ENCODE peak calls at places on chromosome 9, in nine cellular contexts. One of them, this sample, is unnamed.

GRCh38 chr9:94140791-94141790 is 56.8 kb downstream of the PTPDC1 start:
- DNase-seq in endothelial cell: no peak
- DNase-seq in T-helper 17 cell: no peak
- DNase-seq in suprapubic skin: no peak
- DNase-seq in tibial nerve: no peak
- DNase-seq in globus pallidus: no peak
- DNase-seq in WTC11: no peak
- DNase-seq in sigmoid colon: no peak
- DNase-seq in SK-MEL-5: no peak
- DNase-seq in this sample: no peak

GRCh38 chr9:13529321-13530104 is 250.0 kb upstream of the MPDZ start:
- DNase-seq in endothelial cell: no peak
- DNase-seq in T-helper 17 cell: no peak
- DNase-seq in suprapubic skin: no peak
- DNase-seq in tibial nerve: no peak
- DNase-seq in globus pallidus: no peak
- DNase-seq in WTC11: no peak
- DNase-seq in sigmoid colon: no peak
- DNase-seq in SK-MEL-5: no peak
- DNase-seq in this sample: no peak

GRCh38 chr9:123724211-123724831 is 205.6 kb downstream of the DENND1A start:
- DNase-seq in endothelial cell: no peak
- DNase-seq in T-helper 17 cell: no peak
- DNase-seq in suprapubic skin: no peak
- DNase-seq in tibial nerve: no peak
- DNase-seq in globus pallidus: peak; percentile 42
- DNase-seq in WTC11: no peak
- DNase-seq in sigmoid colon: no peak
- DNase-seq in SK-MEL-5: peak; percentile 68
- DNase-seq in this sample: no peak

GRCh38 chr9:99109522-99109921 is 4.6 kb downstream of the TGFBR1 start:
- DNase-seq in endothelial cell: no peak
- DNase-seq in T-helper 17 cell: no peak
- DNase-seq in suprapubic skin: no peak
- DNase-seq in tibial nerve: peak; percentile 43
- DNase-seq in globus pallidus: peak; percentile 60
- DNase-seq in WTC11: no peak
- DNase-seq in sigmoid colon: no peak
- DNase-seq in SK-MEL-5: peak; percentile 90
- DNase-seq in this sample: no peak

GRCh38 chr9:114196924-114197570 is 41.7 kb downstream of the COL27A1 start:
- DNase-seq in endothelial cell: no peak
- DNase-seq in T-helper 17 cell: no peak
- DNase-seq in suprapubic skin: no peak
- DNase-seq in tibial nerve: no peak
- DNase-seq in globus pallidus: no peak
- DNase-seq in WTC11: no peak
- DNase-seq in sigmoid colon: no peak
- DNase-seq in SK-MEL-5: no peak
- DNase-seq in this sample: no peak

GRCh38 chr9:69513291-69513690 is 158.9 kb downstream of the APBA1 start:
- DNase-seq in endothelial cell: no peak
- DNase-seq in T-helper 17 cell: no peak
- DNase-seq in suprapubic skin: no peak
- DNase-seq in tibial nerve: no peak
- DNase-seq in globus pallidus: no peak
- DNase-seq in WTC11: no peak
- DNase-seq in sigmoid colon: no peak
- DNase-seq in SK-MEL-5: no peak
- DNase-seq in this sample: no peak

GRCh38 chr9:110033869-110034268 is 174.1 kb downstream of the C9orf152 start:
- DNase-seq in endothelial cell: no peak
- DNase-seq in T-helper 17 cell: no peak
- DNase-seq in suprapubic skin: no peak
- DNase-seq in tibial nerve: no peak
- DNase-seq in globus pallidus: no peak
- DNase-seq in WTC11: no peak
- DNase-seq in sigmoid colon: no peak
- DNase-seq in SK-MEL-5: no peak
- DNase-seq in this sample: no peak

GRCh38 chr9:108552459-108553040 is 303.2 kb downstream of the ACTL7B start:
- DNase-seq in endothelial cell: no peak
- DNase-seq in T-helper 17 cell: no peak
- DNase-seq in suprapubic skin: no peak
- DNase-seq in tibial nerve: no peak
- DNase-seq in globus pallidus: no peak
- DNase-seq in WTC11: no peak
- DNase-seq in sigmoid colon: no peak
- DNase-seq in SK-MEL-5: no peak
- DNase-seq in this sample: no peak

GRCh38 chr9:68834931-68835520 is 130.0 kb downstream of the PIP5K1B start:
- DNase-seq in endothelial cell: no peak
- DNase-seq in T-helper 17 cell: no peak
- DNase-seq in suprapubic skin: no peak
- DNase-seq in tibial nerve: no peak
- DNase-seq in globus pallidus: no peak
- DNase-seq in WTC11: no peak
- DNase-seq in sigmoid colon: no peak
- DNase-seq in SK-MEL-5: no peak
- DNase-seq in this sample: no peak

GRCh38 chr9:130532426-130532825 is 47.0 kb upstream of the FUBP3 start:
- DNase-seq in endothelial cell: no peak
- DNase-seq in T-helper 17 cell: no peak
- DNase-seq in suprapubic skin: no peak
- DNase-seq in tibial nerve: no peak
- DNase-seq in globus pallidus: no peak
- DNase-seq in WTC11: no peak
- DNase-seq in sigmoid colon: no peak
- DNase-seq in SK-MEL-5: no peak
- DNase-seq in this sample: no peak

GRCh38 chr9:4062966-4063365 is 236.9 kb downstream of the GLIS3 start:
- DNase-seq in endothelial cell: no peak
- DNase-seq in T-helper 17 cell: no peak
- DNase-seq in suprapubic skin: no peak
- DNase-seq in tibial nerve: no peak
- DNase-seq in globus pallidus: no peak
- DNase-seq in WTC11: no peak
- DNase-seq in sigmoid colon: no peak
- DNase-seq in SK-MEL-5: no peak
- DNase-seq in this sample: no peak

GRCh38 chr9:110432253-110432652 is 94.6 kb upstream of the TXNDC8 start:
- DNase-seq in endothelial cell: no peak
- DNase-seq in T-helper 17 cell: no peak
- DNase-seq in suprapubic skin: no peak
- DNase-seq in tibial nerve: no peak
- DNase-seq in globus pallidus: peak; percentile 59
- DNase-seq in WTC11: no peak
- DNase-seq in sigmoid colon: no peak
- DNase-seq in SK-MEL-5: no peak
- DNase-seq in this sample: no peak

GRCh38 chr9:135126480-135127187 is 39.2 kb downstream of the OLFM1 start:
- DNase-seq in endothelial cell: no peak
- DNase-seq in T-helper 17 cell: no peak
- DNase-seq in suprapubic skin: peak; percentile 82
- DNase-seq in tibial nerve: no peak
- DNase-seq in globus pallidus: no peak
- DNase-seq in WTC11: no peak
- DNase-seq in sigmoid colon: no peak
- DNase-seq in SK-MEL-5: no peak
- DNase-seq in this sample: no peak

GRCh38 chr9:131398204-131398603 is 4.3 kb downstream of the PRRC2B start:
- DNase-seq in endothelial cell: no peak
- DNase-seq in T-helper 17 cell: peak; percentile 42
- DNase-seq in suprapubic skin: no peak
- DNase-seq in tibial nerve: no peak
- DNase-seq in globus pallidus: no peak
- DNase-seq in WTC11: no peak
- DNase-seq in sigmoid colon: no peak
- DNase-seq in SK-MEL-5: no peak
- DNase-seq in this sample: no peak

GRCh38 chr9:91144782-91145181 is 216.9 kb downstream of the AUH start:
- DNase-seq in endothelial cell: no peak
- DNase-seq in T-helper 17 cell: no peak
- DNase-seq in suprapubic skin: no peak
- DNase-seq in tibial nerve: no peak
- DNase-seq in globus pallidus: no peak
- DNase-seq in WTC11: no peak
- DNase-seq in sigmoid colon: no peak
- DNase-seq in SK-MEL-5: no peak
- DNase-seq in this sample: no peak

GRCh38 chr9:87497604-87498045 is at the start of gene DAPK1:
- DNase-seq in endothelial cell: peak; percentile 79
- DNase-seq in T-helper 17 cell: no peak
- DNase-seq in suprapubic skin: no peak
- DNase-seq in tibial nerve: peak; percentile 40
- DNase-seq in globus pallidus: peak; percentile 21
- DNase-seq in WTC11: peak; percentile 79
- DNase-seq in sigmoid colon: peak; percentile 83
- DNase-seq in SK-MEL-5: peak; percentile 70
- DNase-seq in this sample: peak; percentile 91

GRCh38 chr9:125611366-125611765 is 95.6 kb downstream of the MAPKAP1 start:
- DNase-seq in endothelial cell: no peak
- DNase-seq in T-helper 17 cell: no peak
- DNase-seq in suprapubic skin: no peak
- DNase-seq in tibial nerve: no peak
- DNase-seq in globus pallidus: no peak
- DNase-seq in WTC11: no peak
- DNase-seq in sigmoid colon: no peak
- DNase-seq in SK-MEL-5: no peak
- DNase-seq in this sample: no peak

GRCh38 chr9:88678008-88678407 is 143.0 kb downstream of the NXNL2 start:
- DNase-seq in endothelial cell: no peak
- DNase-seq in T-helper 17 cell: no peak
- DNase-seq in suprapubic skin: no peak
- DNase-seq in tibial nerve: no peak
- DNase-seq in globus pallidus: no peak
- DNase-seq in WTC11: no peak
- DNase-seq in sigmoid colon: no peak
- DNase-seq in SK-MEL-5: no peak
- DNase-seq in this sample: no peak

GRCh38 chr9:26744362-26744965 is 148.1 kb downstream of the CAAP1 start:
- DNase-seq in endothelial cell: no peak
- DNase-seq in T-helper 17 cell: no peak
- DNase-seq in suprapubic skin: no peak
- DNase-seq in tibial nerve: no peak
- DNase-seq in globus pallidus: no peak
- DNase-seq in WTC11: no peak
- DNase-seq in sigmoid colon: no peak
- DNase-seq in SK-MEL-5: no peak
- DNase-seq in this sample: no peak

GRCh38 chr9:134484479-134484878 is 157.1 kb upstream of the COL5A1 start:
- DNase-seq in endothelial cell: no peak
- DNase-seq in T-helper 17 cell: no peak
- DNase-seq in suprapubic skin: peak; percentile 38
- DNase-seq in tibial nerve: no peak
- DNase-seq in globus pallidus: peak; percentile 33
- DNase-seq in WTC11: no peak
- DNase-seq in sigmoid colon: peak; percentile 65
- DNase-seq in SK-MEL-5: no peak
- DNase-seq in this sample: no peak

GRCh38 chr9:84330246-84330645 is 10.3 kb downstream of the SLC28A3 start:
- DNase-seq in endothelial cell: no peak
- DNase-seq in T-helper 17 cell: no peak
- DNase-seq in suprapubic skin: no peak
- DNase-seq in tibial nerve: no peak
- DNase-seq in globus pallidus: no peak
- DNase-seq in WTC11: no peak
- DNase-seq in sigmoid colon: no peak
- DNase-seq in SK-MEL-5: no peak
- DNase-seq in this sample: no peak

GRCh38 chr9:16970321-16970720 is 99.9 kb upstream of the BNC2 start:
- DNase-seq in endothelial cell: no peak
- DNase-seq in T-helper 17 cell: no peak
- DNase-seq in suprapubic skin: no peak
- DNase-seq in tibial nerve: no peak
- DNase-seq in globus pallidus: no peak
- DNase-seq in WTC11: no peak
- DNase-seq in sigmoid colon: no peak
- DNase-seq in SK-MEL-5: no peak
- DNase-seq in this sample: no peak

GRCh38 chr9:3963266-3964019 is 336.4 kb downstream of the GLIS3 start:
- DNase-seq in endothelial cell: no peak
- DNase-seq in T-helper 17 cell: no peak
- DNase-seq in suprapubic skin: no peak
- DNase-seq in tibial nerve: peak; percentile 39
- DNase-seq in globus pallidus: no peak
- DNase-seq in WTC11: no peak
- DNase-seq in sigmoid colon: peak; percentile 67
- DNase-seq in SK-MEL-5: no peak
- DNase-seq in this sample: peak; percentile 66

This sample was measured in kidney.